ENCODE peak calls at places on chromosomes 7 and 10, in five cellular contexts. O is AG08396, Z is ureter, T is substantia nigra, J is RWPE1. E is an unnamed sample.
A peak's percentile ranks its signal among the peaks of the same experiment; 100 is the strongest.

GRCh38 chr7:23713285-23714235 is 3.5 kb downstream of the STK31 start:
- DNase-seq in Z (no peak), J (peak; percentile 36), T (no peak), O (peak; percentile 37), E (no peak)

GRCh38 chr10:46296629-46297275 is 10.0 kb downstream of the ANTXRL start:
- DNase-seq in O (no peak), T (no peak), J (no peak), Z (no peak), E (peak; percentile 41)

GRCh38 chr7:86939197-86939814 is 120.1 kb downstream of the ELAPOR2 start:
- DNase-seq in T (no peak), O (peak; percentile 17), Z (peak; percentile 61), J (peak; percentile 28), E (no peak)

GRCh38 chr10:60989400-60989876 is 45.5 kb upstream of the RHOBTB1 start:
- DNase-seq in O (no peak), T (no peak), Z (no peak), J (peak; percentile 29), E (no peak)

GRCh38 chr7:128115326-128115820 is 84.1 kb upstream of the LRRC4 start:
- DNase-seq in O (no peak), J (peak; percentile 34), T (no peak), Z (no peak), E (no peak)

GRCh38 chr10:31745612-31746376 is 182.8 kb downstream of the ARHGAP12 start:
- DNase-seq in O (peak; percentile 84), J (peak; percentile 85), Z (no peak), T (no peak), E (no peak)

GRCh38 chr10:46236941-46237681 is 49.7 kb upstream of the ANTXRL start:
- DNase-seq in O (no peak), Z (no peak), J (no peak), T (no peak), E (peak; percentile 31)

GRCh38 chr10:69379800-69380199 is 36.9 kb downstream of the TACR2 start:
- DNase-seq in T (no peak), Z (no peak), J (no peak), O (no peak), E (no peak)

GRCh38 chr10:93813507-93814465 is 56.0 kb downstream of the LGI1 start:
- DNase-seq in J (peak; percentile 31), T (peak; percentile 5), O (peak; percentile 35), Z (peak; percentile 60), E (peak; percentile 41)

GRCh38 chr10:4120454-4120853 is 335.4 kb upstream of the KLF6 start:
- DNase-seq in O (peak; percentile 6), T (no peak), J (no peak), Z (no peak), E (no peak)

GRCh38 chr10:125926247-125926646 is 29.9 kb downstream of the FANK1 start:
- DNase-seq in J (no peak), Z (no peak), T (no peak), O (no peak), E (no peak)

GRCh38 chr7:1850976-1851571 is 181.0 kb downstream of the ELFN1 start:
- DNase-seq in J (no peak), O (no peak), Z (no peak), T (no peak), E (no peak)

GRCh38 chr7:140375808-140376730 is 22.3 kb downstream of the SLC37A3 start:
- DNase-seq in O (no peak), J (no peak), Z (no peak), T (no peak), E (no peak)

GRCh38 chr7:938546-939185 is 15.8 kb downstream of the ADAP1 start:
- DNase-seq in Z (no peak), J (no peak), T (no peak), O (no peak), E (no peak)

GRCh38 chr10:7475046-7475860 is 64.4 kb upstream of the SFMBT2 start:
- DNase-seq in O (no peak), J (no peak), Z (no peak), T (peak; percentile 32), E (no peak)

GRCh38 chr7:139886206-139886605 is 57.1 kb downstream of the TBXAS1 start:
- DNase-seq in J (no peak), Z (no peak), T (no peak), O (no peak), E (no peak)

GRCh38 chr7:44522315-44522714 is 18.8 kb downstream of the NPC1L1 start:
- DNase-seq in Z (no peak), T (no peak), O (no peak), J (no peak), E (no peak)

GRCh38 chr10:43710772-43711471 is 62.2 kb upstream of the ZNF32 start:
- DNase-seq in J (no peak), Z (no peak), T (no peak), O (no peak), E (no peak)

GRCh38 chr10:78432582-78432981 is 398.9 kb downstream of the RPS24 start:
- DNase-seq in O (no peak), T (no peak), Z (no peak), J (no peak), E (no peak)

GRCh38 chr7:31056775-31057346 is 4.8 kb downstream of the ADCYAP1R1 start:
- DNase-seq in T (no peak), J (no peak), O (no peak), Z (no peak), E (peak; percentile 58)

GRCh38 chr7:37421820-37422219 is 26.8 kb downstream of the ELMO1 start:
- DNase-seq in J (no peak), Z (no peak), O (no peak), T (no peak), E (no peak)

GRCh38 chr7:44157116-44158059 is 16.3 kb upstream of the MYL7 start:
- DNase-seq in Z (no peak), J (no peak), T (no peak), O (no peak), E (no peak)

GRCh38 chr7:131188367-131189339 is 139.0 kb upstream of the MKLN1 start:
- DNase-seq in T (no peak), J (peak; percentile 85), Z (no peak), O (peak; percentile 63), E (no peak)

GRCh38 chr7:108653526-108653925 is 83.9 kb downstream of the DNAJB9 start:
- DNase-seq in T (no peak), Z (no peak), J (no peak), O (no peak), E (no peak)

GRCh38 chr7:64465551-64465950 is 97.3 kb downstream of the ZNF680 start:
- DNase-seq in J (no peak), Z (no peak), T (no peak), O (no peak), E (no peak)

GRCh38 chr7:28855538-28856217 is 102.5 kb downstream of the TRIL start:
- DNase-seq in Z (no peak), T (no peak), O (peak; percentile 82), J (peak; percentile 95), E (no peak)

GRCh38 chr10:113691381-113691780 is 11.7 kb downstream of the CASP7 start:
- DNase-seq in T (no peak), J (no peak), O (no peak), Z (no peak), E (no peak)

GRCh38 chr10:16436758-16437539 is at the start of gene PTER:
- DNase-seq in Z (peak; percentile 98), T (peak; percentile 42), O (peak; percentile 87), J (peak; percentile 91), E (peak; percentile 99)

GRCh38 chr7:46197833-46198540 is 276.9 kb upstream of the IGFBP3 start:
- DNase-seq in Z (no peak), J (no peak), T (no peak), O (no peak), E (no peak)

GRCh38 chr7:150781016-150781415 is 19.1 kb downstream of the TMEM176B start:
- DNase-seq in Z (no peak), O (no peak), T (no peak), J (no peak), E (no peak)

GRCh38 chr10:58177362-58177947 is 90.2 kb downstream of the IPMK start:
- DNase-seq in J (no peak), O (no peak), Z (no peak), T (no peak), E (no peak)

GRCh38 chr10:78634389-78634815 is 434.4 kb upstream of the ZMIZ1 start:
- DNase-seq in Z (no peak), O (peak; percentile 53), J (peak; percentile 64), T (no peak), E (no peak)

GRCh38 chr10:74882831-74883230 is 56.4 kb downstream of the KAT6B start:
- DNase-seq in J (no peak), T (no peak), O (no peak), Z (no peak), E (no peak)

GRCh38 chr10:30357075-30357801 is 8.2 kb upstream of the MTPAP start:
- DNase-seq in Z (no peak), J (peak; percentile 8), T (no peak), O (no peak), E (no peak)

GRCh38 chr10:133481086-133481643 is 27.4 kb downstream of the SCART1 start:
- DNase-seq in O (no peak), J (no peak), Z (no peak), T (no peak), E (no peak)

GRCh38 chr10:102300289-102300843 is 55.0 kb downstream of the GBF1 start:
- DNase-seq in Z (no peak), J (no peak), O (peak; percentile 73), T (no peak), E (no peak)

GRCh38 chr7:130669051-130669700 is 628 bp upstream of the COPG2 start:
- DNase-seq in Z (no peak), O (no peak), J (no peak), T (no peak), E (no peak)